ENCODE peak calls at places on chromosomes 16 and 17, in five cellular contexts. D is stomach, E is suprapubic skin, A is A549, L is tibial nerve. I is an unnamed sample. For H3K4me1, the result is how much of the 10 kb centered on the place peaks cover.

GRCh38 chr17:9258115-9259020 is 237.1 kb downstream of the NTN1 start:
- DNase-seq in D (no peak), E (no peak), A (no peak), L (no peak), I (no peak)

GRCh38 chr17:7063518-7064094 is 16.4 kb downstream of the CLEC10A start:
- DNase-seq in D (no peak), E (no peak), A (no peak), L (no peak), I (no peak)

GRCh38 chr17:37648555-37648954 is 5.3 kb upstream of the DDX52 start:
- DNase-seq in D (no peak), E (no peak), A (no peak), L (no peak), I (no peak)

GRCh38 chr17:83145831-83146230 is 66.4 kb downstream of the METRNL start:
- DNase-seq in D (no peak), E (peak), A (no peak), L (no peak), I (peak)

GRCh38 chr17:40180694-40181093 is 3.4 kb downstream of the RAPGEFL1 start:
- DNase-seq in D (peak), E (no peak), A (no peak), L (no peak), I (no peak)

GRCh38 chr16:70715113-70715711 is 29.4 kb upstream of the MTSS2 start:
- DNase-seq in D (peak), E (no peak), A (peak), L (peak), I (no peak)

GRCh38 chr16:68287276-68288251 is 23.2 kb downstream of the SLC7A6OS start:
- DNase-seq in D (no peak), E (peak), A (peak), L (peak), I (no peak)

GRCh38 chr16:11328172-11329079 is 16.8 kb upstream of the RMI2 start:
- DNase-seq in D (peak), E (no peak), A (peak), L (no peak), I (peak)

GRCh38 chr17:42779304-42779941 is 987 bp upstream of the WNK4 start:
- DNase-seq in D (no peak), E (no peak), A (no peak), L (no peak), I (no peak)

GRCh38 chr17:42778570-42778969 is 1.8 kb upstream of the WNK4 start:
- DNase-seq in D (no peak), E (no peak), A (no peak), L (no peak), I (no peak)

GRCh38 chr17:42781639-42782401 is 1.4 kb downstream of the WNK4 start:
- DNase-seq in D (peak), E (no peak), A (no peak), L (no peak), I (no peak)

GRCh38 chr17:42780816-42781638 is 617 bp downstream of the WNK4 start:
- DNase-seq in D (no peak), E (no peak), A (no peak), L (no peak), I (no peak)

GRCh38 chr17:42779942-42780815 is at the start of gene WNK4:
- DNase-seq in D (peak), E (no peak), A (peak), L (no peak), I (no peak)
- TF ChIP-seq EP300 in D (no peak), E (no peak), A (no peak), L (no peak), I (no peak)

GRCh38 chr17:30346211-30346831 is 12.5 kb upstream of the TMIGD1 start:
- DNase-seq in D (no peak), E (no peak), A (no peak), L (no peak), I (no peak)
- H3K4me1 ChIP-seq in D (under half), E (under half), A (under half), L (under half), I (under half)

DNA sequence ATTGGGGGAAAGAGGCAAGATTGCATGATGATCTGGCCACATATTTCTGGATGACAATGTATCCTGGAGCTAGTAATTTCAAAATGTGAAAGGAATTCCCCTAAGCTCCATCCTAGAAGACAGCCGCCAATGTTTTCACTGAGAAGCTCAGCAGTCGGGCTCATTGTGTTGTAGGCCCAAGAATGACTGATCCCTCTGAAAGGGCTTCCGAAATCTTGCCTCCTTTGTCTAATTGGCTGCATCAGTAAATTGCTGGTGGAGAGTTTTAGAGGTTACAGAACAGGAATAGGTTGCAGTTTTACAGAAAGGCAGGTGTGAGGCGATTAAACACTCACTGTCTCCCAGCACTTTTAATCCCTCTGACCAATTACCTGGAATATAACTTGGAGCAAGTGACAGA is 464.1 kb upstream of the SALL1 start:
- DNase-seq in D (no peak), E (no peak), A (no peak), L (no peak), I (no peak)
- TF ChIP-seq EP300 in D (no peak), E (no peak), A (no peak), L (no peak), I (no peak)

GRCh38 chr17:2089021-2089422 is 34.1 kb downstream of the HIC1 start:
- DNase-seq in D (no peak), E (no peak), A (no peak), L (no peak), I (no peak)

GRCh38 chr17:2086306-2086705 is 31.4 kb downstream of the HIC1 start:
- DNase-seq in D (no peak), E (no peak), A (no peak), L (no peak), I (no peak)

GRCh38 chr17:2090210-2090641 is 35.3 kb downstream of the HIC1 start:
- DNase-seq in D (no peak), E (no peak), A (no peak), L (no peak), I (no peak)

GRCh38 chr17:2085648-2085949 is 30.7 kb downstream of the HIC1 start:
- DNase-seq in D (no peak), E (no peak), A (no peak), L (no peak), I (no peak)

DNA sequence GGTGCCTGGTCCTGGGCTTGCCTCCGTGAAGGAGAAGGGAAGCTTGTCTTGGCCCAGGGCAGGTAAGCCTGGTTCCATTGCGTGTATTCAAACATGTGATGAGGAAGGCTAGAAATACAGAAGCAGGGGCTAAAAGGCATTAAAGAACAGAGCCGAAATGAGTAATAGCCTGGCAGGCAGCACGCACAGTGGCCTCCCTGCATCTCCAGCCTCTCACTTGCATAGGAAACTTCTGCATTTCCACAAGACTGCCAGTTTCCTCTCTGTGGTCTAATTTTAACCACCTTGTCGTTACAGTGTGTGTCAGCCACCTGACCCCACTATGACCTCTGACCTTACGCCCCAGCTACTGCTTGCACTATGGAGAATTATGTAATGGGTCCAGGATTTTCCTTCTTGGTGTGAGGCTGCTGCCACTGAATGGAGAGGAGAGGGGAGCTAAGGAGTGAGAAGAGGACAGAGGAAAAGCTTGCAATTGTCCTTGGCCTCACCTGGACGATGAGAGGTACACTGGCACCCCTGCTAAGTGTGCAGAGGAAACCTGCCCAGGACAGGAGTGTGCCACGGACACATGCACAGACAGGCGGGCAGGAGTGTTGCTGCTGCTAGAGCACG is 32.8 kb downstream of the HIC1 start:
- DNase-seq in D (no peak), E (no peak), A (no peak), L (no peak), I (no peak)
- H3K4me1 ChIP-seq in D (half or more), E (half or more), A (under half), L (half or more), I (half or more)

GRCh38 chr17:50866261-50866949 is at the start of gene TOB1:
- DNase-seq in D (peak), E (peak), A (peak), L (peak), I (peak)
- TF ChIP-seq EP300 in D (no peak), E (no peak), A (peak), L (peak), I (peak)

GRCh38 chr17:77425791-77426641 is 285.2 kb downstream of the SEC14L1 start:
- DNase-seq in D (no peak), E (no peak), A (peak), L (peak), I (peak)
- H3K4me1 ChIP-seq in D (half or more), E (half or more), A (half or more), L (half or more), I (half or more)

GRCh38 chr16:71777329-71777728 is 31.3 kb downstream of the AP1G1 start:
- DNase-seq in D (no peak), E (no peak), A (no peak), L (no peak), I (no peak)

GRCh38 chr16:71784093-71784492 is 24.5 kb downstream of the AP1G1 start:
- DNase-seq in D (no peak), E (no peak), A (no peak), L (no peak), I (no peak)

GRCh38 chr16:71780521-71781089 is 28.0 kb downstream of the AP1G1 start:
- DNase-seq in D (no peak), E (no peak), A (no peak), L (no peak), I (no peak)

GRCh38 chr16:71778780-71779179 is 29.9 kb downstream of the AP1G1 start:
- DNase-seq in D (no peak), E (no peak), A (no peak), L (no peak), I (no peak)

GRCh38 chr16:71781741-71782140 is 26.9 kb downstream of the AP1G1 start:
- DNase-seq in D (no peak), E (no peak), A (no peak), L (no peak), I (no peak)
- TF ChIP-seq EP300 in D (no peak), E (no peak), A (no peak), L (no peak), I (no peak)

DNA sequence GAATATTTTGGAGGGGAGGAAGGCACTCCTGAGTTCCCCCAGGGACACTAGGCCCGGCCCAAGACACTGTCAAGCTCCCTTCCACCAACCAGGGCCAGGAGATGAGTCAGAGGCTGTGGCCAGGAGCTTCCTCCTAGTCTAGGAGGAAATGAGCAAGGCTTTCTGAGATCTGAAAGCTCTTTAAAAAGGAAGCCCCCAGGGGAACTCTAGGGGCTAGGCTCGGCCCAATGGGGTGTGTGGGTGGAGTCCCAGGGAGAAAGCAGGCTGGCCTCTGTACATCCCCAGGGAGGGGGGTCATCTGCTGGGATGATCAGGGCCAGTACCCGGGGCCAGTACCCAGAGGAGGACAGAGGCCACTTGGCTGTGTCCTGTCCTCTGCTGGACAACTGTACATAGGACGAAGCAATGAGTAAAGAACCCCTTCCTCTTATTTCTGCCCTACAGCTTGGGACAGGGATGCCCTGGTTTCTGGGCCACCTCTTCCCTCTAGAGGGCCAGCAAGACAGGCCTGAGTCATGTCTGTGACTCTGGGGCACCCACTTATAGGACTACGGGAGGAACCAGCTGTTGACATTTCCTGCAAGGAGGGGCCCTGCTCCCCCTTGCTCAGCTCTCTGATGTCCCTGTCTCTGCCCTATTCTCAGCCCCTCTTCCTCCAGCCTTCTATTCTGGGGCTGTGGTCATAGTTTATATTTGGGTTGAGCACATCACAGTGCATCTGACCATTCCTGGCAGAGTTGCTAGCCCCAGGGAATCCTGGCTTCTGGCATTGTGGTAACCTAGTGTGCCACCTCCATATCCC is 2.7 kb downstream of the FHOD1 start:
- DNase-seq in D (peak), E (no peak), A (peak), L (no peak), I (no peak)
- H3K4me1 ChIP-seq in D (half or more), E (half or more), A (half or more), L (under half), I (half or more)

I was measured in esophagus muscularis mucosa.